ENCODE peak calls at places on chromosomes 2 and 18, in four cellular contexts. S is stimulated activated CD4-positive, alpha-beta T cell treated with anti-CD3 and anti-CD28 coated beads, Interleukin-1b, Interleukin-23, amount 100 ng/mL, for 24 hours; F is iris pigment epithelial cell; Y is left colon. M is an unnamed sample.
A peak's percentile ranks its signal among the peaks of the same experiment; 100 is the strongest.

GRCh38 chr2:185668710-185669109 is 69.9 kb upstream of the FSIP2 start:
- DNase-seq in S (no peak), F (peak; percentile 1), Y (no peak), M (no peak)

GRCh38 chr2:177998006-177998405 is 74.6 kb downstream of the PDE11A start:
- DNase-seq in S (no peak), F (peak; percentile 94), Y (no peak), M (no peak)

GRCh38 chr2:71603851-71604708 is 150.7 kb downstream of the DYSF start:
- DNase-seq in S (no peak), F (no peak), Y (peak; percentile 17), M (no peak)

GRCh38 chr18:5628512-5629255 is 84.9 kb upstream of the EPB41L3 start:
- DNase-seq in S (no peak), F (peak; percentile 16), Y (peak; percentile 81), M (no peak)

GRCh38 chr2:104872866-104873688 is 19.2 kb downstream of the POU3F3 start:
- DNase-seq in S (peak; percentile 12), F (peak; percentile 74), Y (peak; percentile 61), M (no peak)

GRCh38 chr2:85886585-85886984 is 2.2 kb downstream of the ST3GAL5 start:
- DNase-seq in S (peak; percentile 47), F (peak; percentile 91), Y (peak; percentile 57), M (no peak)

GRCh38 chr18:2843161-2843560 is 3.6 kb upstream of the EMILIN2 start:
- DNase-seq in S (no peak), F (no peak), Y (no peak), M (no peak)

GRCh38 chr2:169964740-169965139 is 137.5 kb downstream of the UBR3 start:
- DNase-seq in S (no peak), F (no peak), Y (no peak), M (no peak)

GRCh38 chr18:5543854-5544389 is at the start of gene EPB41L3:
- DNase-seq in S (no peak), F (peak; percentile 5), Y (peak; percentile 45), M (no peak)

GRCh38 chr18:3186678-3187658 is 32.8 kb downstream of the MYOM1 start:
- DNase-seq in S (no peak), F (no peak), Y (no peak), M (no peak)

GRCh38 chr2:230939691-230940475 is 14.8 kb upstream of the GPR55 start:
- DNase-seq in S (no peak), F (no peak), Y (no peak), M (no peak)

GRCh38 chr2:39409697-39410389 is 27.2 kb downstream of the MAP4K3 start:
- DNase-seq in S (no peak), F (no peak), Y (no peak), M (no peak)

GRCh38 chr2:71716697-71717624 is 263.6 kb downstream of the DYSF start:
- DNase-seq in S (no peak), F (peak; percentile 69), Y (peak; percentile 52), M (no peak)

GRCh38 chr2:59824314-59824713 is 729.1 kb downstream of the BCL11A start:
- DNase-seq in S (no peak), F (no peak), Y (no peak), M (no peak)

GRCh38 chr2:180690611-180691010 is 289.8 kb upstream of the UBE2E3 start:
- DNase-seq in S (no peak), F (peak; percentile 38), Y (no peak), M (no peak)

GRCh38 chr2:160132761-160133160 is 67.3 kb downstream of the ITGB6 start:
- DNase-seq in S (no peak), F (no peak), Y (no peak), M (no peak)

GRCh38 chr18:62366992-62367391 is 41.9 kb downstream of the TNFRSF11A start:
- DNase-seq in S (no peak), F (no peak), Y (no peak), M (no peak)

GRCh38 chr18:28365406-28365805 is 188.5 kb upstream of the CDH2 start:
- DNase-seq in S (no peak), F (peak; percentile 57), Y (no peak), M (no peak)

GRCh38 chr2:65639156-65639876 is 206.9 kb upstream of the SPRED2 start:
- DNase-seq in S (no peak), F (peak; percentile 73), Y (no peak), M (no peak)

GRCh38 chr2:46268986-46269385 is 28.2 kb upstream of the EPAS1 start:
- DNase-seq in S (no peak), F (peak; percentile 76), Y (no peak), M (no peak)

GRCh38 chr18:76430636-76431035 is 64.4 kb downstream of the ZNF516 start:
- DNase-seq in S (no peak), F (peak; percentile 24), Y (no peak), M (no peak)